ENCODE peak calls at places on chromosomes 7 and 10, in ten cellular contexts. W is natural killer cell treated with Interleukin-12 subunit alpha and Interleukin-12 subunit beta and Interleukin-15 and Interleukin-18, amount 100 ng/mL, for 72 hours; X is HCT116; T is ELR; R is CD8-positive, alpha-beta T cell; Y is endothelial cell; V is HT-29; U is cardiac fibroblast; D is RWPE1; C is psoas muscle. P is an unnamed sample.

GRCh38 chr7:101699399-101699798 is 70.3 kb upstream of the MYL10 start:
- DNase-seq in W (no peak), X (no peak), T (no peak), R (no peak), Y (no peak), V (no peak), U (no peak), D (no peak), C (no peak), P (no peak)

GRCh38 chr10:132450466-132450824 is 53.4 kb downstream of the PWWP2B start:
- DNase-seq in W (no peak), X (no peak), T (no peak), R (no peak), Y (no peak), V (no peak), U (no peak), D (no peak), C (peak), P (no peak)

GRCh38 chr7:29099896-29100847 is 46.2 kb downstream of the CPVL start:
- DNase-seq in W (no peak), X (no peak), T (no peak), R (no peak), Y (no peak), V (no peak), U (no peak), D (no peak), C (no peak), P (no peak)

GRCh38 chr10:132101529-132101928 is 35.8 kb downstream of the JAKMIP3 start:
- DNase-seq in W (no peak), X (no peak), T (no peak), R (no peak), Y (peak), V (no peak), U (no peak), D (no peak), C (no peak), P (peak)

GRCh38 chr7:75980126-75980864 is 14.1 kb downstream of the TMEM120A start:
- DNase-seq in W (no peak), X (no peak), T (no peak), R (no peak), Y (no peak), V (peak), U (no peak), D (no peak), C (peak), P (no peak)

GRCh38 chr7:414681-415560 is 104.7 kb downstream of the PDGFA start:
- DNase-seq in W (peak), X (no peak), T (no peak), R (no peak), Y (no peak), V (no peak), U (no peak), D (no peak), C (no peak), P (no peak)

GRCh38 chr7:80014507-80014906 is 120.1 kb upstream of the GNAI1 start:
- DNase-seq in W (no peak), X (no peak), T (peak), R (no peak), Y (no peak), V (no peak), U (peak), D (no peak), C (no peak), P (no peak)

GRCh38 chr10:29795856-29796255 is 161.1 kb upstream of the SVIL start:
- DNase-seq in W (no peak), X (no peak), T (peak), R (no peak), Y (no peak), V (no peak), U (peak), D (no peak), C (no peak), P (no peak)

GRCh38 chr10:79148452-79149344 is 79.9 kb downstream of the ZMIZ1 start:
- DNase-seq in W (peak), X (no peak), T (peak), R (no peak), Y (no peak), V (peak), U (peak), D (peak), C (peak), P (no peak)

GRCh38 chr10:62053860-62054259 is 152.4 kb downstream of the ARID5B start:
- DNase-seq in W (no peak), X (no peak), T (no peak), R (no peak), Y (no peak), V (no peak), U (no peak), D (no peak), C (no peak), P (no peak)

GRCh38 chr7:157235357-157236018 is 96.8 kb downstream of the UBE3C start:
- DNase-seq in W (no peak), X (no peak), T (peak), R (no peak), Y (no peak), V (no peak), U (peak), D (no peak), C (no peak), P (no peak)

GRCh38 chr7:2928613-2929311 is 84.7 kb upstream of the GNA12 start:
- DNase-seq in W (no peak), X (no peak), T (no peak), R (no peak), Y (no peak), V (no peak), U (no peak), D (no peak), C (no peak), P (no peak)

GRCh38 chr7:155357573-155358041 is 59.9 kb downstream of the INSIG1 start:
- DNase-seq in W (no peak), X (no peak), T (peak), R (no peak), Y (no peak), V (no peak), U (peak), D (no peak), C (no peak), P (no peak)

GRCh38 chr7:99833289-99833877 is 5.6 kb downstream of the CYP3A43 start:
- DNase-seq in W (no peak), X (no peak), T (no peak), R (no peak), Y (no peak), V (no peak), U (no peak), D (no peak), C (no peak), P (no peak)

GRCh38 chr10:70266056-70266455 is 17.7 kb downstream of the NPFFR1 start:
- DNase-seq in W (no peak), X (no peak), T (no peak), R (no peak), Y (no peak), V (no peak), U (no peak), D (no peak), C (no peak), P (no peak)

GRCh38 chr7:53771701-53772100 is 736.3 kb downstream of the POM121L12 start:
- DNase-seq in W (no peak), X (no peak), T (no peak), R (no peak), Y (no peak), V (no peak), U (no peak), D (no peak), C (no peak), P (no peak)

GRCh38 chr10:21285742-21286311 is 239.7 kb downstream of the SKIDA1 start:
- DNase-seq in W (no peak), X (peak), T (peak), R (no peak), Y (no peak), V (no peak), U (no peak), D (no peak), C (no peak), P (no peak)

GRCh38 chr10:71750124-71750841 is 23.0 kb downstream of the VSIR start:
- DNase-seq in W (no peak), X (no peak), T (no peak), R (no peak), Y (no peak), V (no peak), U (no peak), D (no peak), C (no peak), P (no peak)

GRCh38 chr7:46058424-46058823 is 137.4 kb upstream of the IGFBP3 start:
- DNase-seq in W (no peak), X (no peak), T (peak), R (no peak), Y (no peak), V (no peak), U (peak), D (peak), C (no peak), P (no peak)

GRCh38 chr7:69732203-69732602 is 133.9 kb downstream of the AUTS2 start:
- DNase-seq in W (no peak), X (no peak), T (no peak), R (no peak), Y (no peak), V (peak), U (peak), D (peak), C (no peak), P (no peak)

GRCh38 chr10:53079283-53079682 is 306.7 kb upstream of the MBL2 start:
- DNase-seq in W (no peak), X (no peak), T (no peak), R (no peak), Y (no peak), V (no peak), U (no peak), D (no peak), C (no peak), P (no peak)

GRCh38 chr7:55540226-55540858 is 32.0 kb downstream of the VOPP1 start:
- DNase-seq in W (no peak), X (no peak), T (no peak), R (no peak), Y (no peak), V (no peak), U (no peak), D (no peak), C (no peak), P (no peak)

GRCh38 chr10:132274986-132275385 is 32.8 kb downstream of the STK32C start:
- DNase-seq in W (no peak), X (no peak), T (no peak), R (no peak), Y (no peak), V (no peak), U (no peak), D (no peak), C (peak), P (no peak)

GRCh38 chr7:17773289-17773626 is 167.0 kb downstream of the SNX13 start:
- DNase-seq in W (no peak), X (no peak), T (peak), R (no peak), Y (no peak), V (no peak), U (peak), D (peak), C (no peak), P (no peak)

GRCh38 chr7:22718200-22718711 is 8.7 kb upstream of the IL6 start:
- DNase-seq in W (no peak), X (no peak), T (peak), R (no peak), Y (no peak), V (no peak), U (peak), D (peak), C (no peak), P (no peak)

GRCh38 chr7:45580053-45580872 is 6.1 kb downstream of the ADCY1 start:
- DNase-seq in W (no peak), X (no peak), T (peak), R (no peak), Y (peak), V (peak), U (no peak), D (no peak), C (no peak), P (peak)

GRCh38 chr7:44348300-44348699 is 22.9 kb upstream of the CAMK2B start:
- DNase-seq in W (no peak), X (peak), T (peak), R (no peak), Y (peak), V (peak), U (peak), D (no peak), C (no peak), P (no peak)

GRCh38 chr7:117673839-117674238 is 194.0 kb downstream of the CFTR start:
- DNase-seq in W (no peak), X (peak), T (peak), R (no peak), Y (no peak), V (peak), U (peak), D (no peak), C (no peak), P (no peak)

GRCh38 chr7:128136215-128136597 is 104.9 kb upstream of the LEP start:
- DNase-seq in W (no peak), X (no peak), T (no peak), R (no peak), Y (peak), V (no peak), U (no peak), D (no peak), C (no peak), P (no peak)

GRCh38 chr10:31197886-31198285 is 121.1 kb upstream of the ZEB1 start:
- DNase-seq in W (no peak), X (no peak), T (peak), R (no peak), Y (no peak), V (no peak), U (peak), D (no peak), C (no peak), P (no peak)

P was measured in ecto neural progenitor cell.